ENCODE peak calls at places on chromosomes 2 and 18, in six cellular contexts. U, G, R, F, K and I are unnamed samples.

GRCh38 chr2:234544659-234545611 is 48.1 kb upstream of the ARL4C start:
- DNase-seq in U (peak), G (peak), R (peak), F (peak), K (peak), I (peak)

GRCh38 chr2:217568289-217568985 is 434.4 kb downstream of the TNS1 start:
- DNase-seq in U (no peak), G (no peak), R (no peak), F (no peak), K (no peak), I (no peak)

GRCh38 chr2:238658820-238659219 is 189.1 kb upstream of the TWIST2 start:
- DNase-seq in U (no peak), G (no peak), R (no peak), F (no peak), K (no peak), I (no peak)

GRCh38 chr2:68931799-68932198 is 20.9 kb downstream of the GKN2 start:
- DNase-seq in U (no peak), G (no peak), R (no peak), F (no peak), K (no peak), I (no peak)

GRCh38 chr18:23354625-23355024 is 98.5 kb upstream of the RIOK3 start:
- DNase-seq in U (peak), G (no peak), R (no peak), F (no peak), K (peak), I (no peak)

GRCh38 chr2:233075141-233075965 is 15.2 kb downstream of the INPP5D start:
- DNase-seq in U (peak), G (no peak), R (no peak), F (no peak), K (no peak), I (no peak)

GRCh38 chr2:153388246-153388645 is 90.3 kb downstream of the RPRM start:
- DNase-seq in U (no peak), G (no peak), R (no peak), F (no peak), K (no peak), I (no peak)

GRCh38 chr2:40282428-40282827 is 169.5 kb downstream of the SLC8A1 start:
- DNase-seq in U (no peak), G (no peak), R (no peak), F (no peak), K (no peak), I (no peak)

GRCh38 chr2:24046599-24046929 is 627 bp downstream of the WDCP start:
- DNase-seq in U (no peak), G (no peak), R (no peak), F (no peak), K (no peak), I (no peak)
- H3K27ac ChIP-seq in U (peak), G (no peak), R (peak), F (peak), K (peak), I (peak)

DNA sequence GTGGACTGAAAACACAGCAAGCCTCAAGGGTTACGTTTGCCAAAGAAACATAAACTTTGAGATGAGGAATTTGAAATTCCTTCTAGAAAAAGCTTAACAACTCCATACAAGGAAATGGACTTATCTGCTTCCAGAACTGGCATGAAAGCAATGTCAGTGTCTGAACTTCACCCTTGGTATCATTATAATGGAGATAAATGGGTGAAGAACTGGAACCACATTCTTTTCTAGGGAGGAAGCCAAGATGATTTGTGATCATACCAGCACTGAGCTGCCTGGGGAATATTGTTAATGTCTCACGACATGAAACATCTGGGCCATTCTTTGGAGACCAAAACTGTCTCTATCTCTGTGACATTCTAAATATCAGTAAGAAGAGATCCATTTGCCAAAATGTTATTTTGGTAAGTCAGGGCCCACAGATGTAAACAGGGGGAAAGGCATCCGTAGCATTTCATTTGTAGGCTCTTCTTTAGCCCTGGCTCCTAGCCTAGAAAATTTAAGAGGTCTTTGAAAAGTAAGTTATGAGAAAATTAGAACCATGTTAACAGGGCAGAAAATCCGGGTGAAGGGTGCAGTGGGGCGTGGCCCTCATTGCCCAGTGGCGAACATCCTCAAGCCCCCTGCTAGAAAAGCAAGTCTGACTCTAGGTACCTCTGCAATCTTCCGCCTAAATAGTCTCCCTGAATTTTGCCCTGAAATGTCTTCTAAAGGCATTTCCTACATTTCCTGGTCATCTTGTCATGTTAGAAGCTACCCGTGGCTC is 295.3 kb upstream of the EPAS1 start:
- DNase-seq in U (peak), G (no peak), R (no peak), F (no peak), K (no peak), I (no peak)
- TF ChIP-seq REST in U (no peak), G (no peak), R (no peak), F (no peak), K (no peak), I (no peak)

DNA sequence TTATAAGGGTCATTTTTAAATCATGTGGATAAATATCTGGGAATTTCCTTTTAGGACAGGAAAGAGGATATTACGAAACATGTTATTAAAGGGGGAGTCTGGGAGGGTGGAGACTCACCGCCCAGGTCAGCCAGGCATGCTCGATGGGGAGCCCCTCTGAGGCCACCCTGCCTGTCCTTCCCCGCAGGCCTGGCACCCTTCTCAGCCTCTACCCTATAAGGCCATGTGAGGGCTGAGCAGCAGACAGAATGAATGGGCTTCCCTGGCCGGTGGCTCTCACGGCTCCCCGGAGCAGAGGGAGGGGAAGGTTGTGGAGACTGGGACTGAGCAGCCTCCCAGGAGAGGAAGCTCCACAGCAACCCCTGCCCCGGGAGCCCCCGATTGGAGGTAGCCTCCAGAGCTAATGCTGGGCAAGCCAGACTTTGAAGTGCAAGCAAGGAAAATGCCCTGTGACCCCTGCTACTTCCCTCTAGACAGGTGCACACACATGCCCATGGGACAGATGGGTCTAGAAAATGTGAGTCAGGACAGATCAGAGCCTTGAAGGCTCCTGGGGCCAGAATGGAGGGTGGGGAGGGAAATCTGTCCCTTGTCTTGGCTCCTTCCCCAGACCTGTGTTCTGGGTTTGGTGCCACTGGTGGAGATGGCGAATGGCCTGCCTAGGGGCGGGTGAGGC is 13.2 kb upstream of the ARMC9 start:
- DNase-seq in U (no peak), G (no peak), R (no peak), F (no peak), K (no peak), I (no peak)
- H3K27ac ChIP-seq in U (no peak), G (no peak), R (no peak), F (no peak), K (no peak), I (no peak)

DNA sequence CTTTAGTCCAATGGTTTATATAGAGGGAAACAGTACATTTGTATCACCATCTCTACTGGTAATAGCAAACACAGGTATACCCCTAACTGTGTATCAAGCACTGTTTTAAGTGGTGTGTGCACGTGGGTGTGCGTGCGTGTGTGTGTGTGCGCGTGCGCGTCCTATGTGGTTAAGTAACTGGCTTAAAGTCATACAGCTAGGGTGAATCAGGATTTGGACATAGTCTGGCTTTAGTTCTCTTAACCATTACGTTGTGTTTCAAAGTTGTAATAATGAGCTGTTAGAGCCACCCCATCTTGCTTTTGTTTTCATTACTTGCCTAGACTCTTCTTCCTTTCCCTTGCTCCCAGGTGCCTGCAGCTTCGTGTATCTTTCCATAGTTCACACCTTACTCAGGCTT is 2.1 kb downstream of the HADHB start:
- DNase-seq in U (no peak), G (no peak), R (no peak), F (peak), K (peak), I (peak)
- TF ChIP-seq REST in U (no peak), G (no peak), R (no peak), F (no peak), K (peak), I (peak)

DNA sequence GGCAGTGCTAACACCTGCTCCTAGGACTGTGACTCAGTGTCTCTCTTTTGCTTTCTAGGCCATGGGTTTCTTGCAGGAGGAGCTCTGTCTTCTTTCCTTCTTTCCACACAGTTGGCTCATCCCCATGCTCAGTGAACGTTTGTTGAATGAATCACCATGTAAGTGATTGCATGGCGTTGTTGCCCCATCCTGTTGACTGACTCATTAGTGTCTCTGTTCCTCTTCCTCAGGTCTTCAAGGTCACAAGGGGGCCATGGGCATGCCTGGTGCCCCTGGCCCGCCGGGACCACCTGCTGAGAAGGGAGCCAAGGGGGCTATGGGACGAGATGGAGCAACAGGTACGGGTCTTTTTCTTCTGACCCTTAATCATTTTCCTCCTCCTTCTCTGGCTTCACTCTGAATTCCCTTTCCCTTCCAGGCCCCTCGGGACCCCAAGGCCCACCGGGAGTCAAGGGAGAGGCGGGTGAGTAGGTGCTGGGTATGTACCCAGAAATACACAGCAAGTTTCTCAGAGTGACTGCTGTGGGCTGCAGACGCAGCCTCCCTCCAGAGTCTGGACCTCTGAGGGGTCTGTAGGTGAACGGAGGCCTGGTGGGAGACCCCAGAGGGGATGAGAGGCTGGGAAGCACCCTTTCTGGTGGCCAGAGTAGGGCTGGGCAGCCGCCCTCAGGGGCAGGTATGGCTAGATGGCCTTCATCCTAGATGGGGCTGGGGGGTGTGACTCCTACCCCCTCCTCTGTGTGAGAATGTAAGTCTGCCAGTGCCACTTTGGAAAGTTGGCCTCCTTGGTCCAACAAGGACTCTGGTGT is 32.3 kb downstream of the MARCO start:
- DNase-seq in U (no peak), G (no peak), R (no peak), F (peak), K (no peak), I (peak)
- H3K27ac ChIP-seq in U (no peak), G (no peak), R (no peak), F (peak), K (no peak), I (peak)

GRCh38 chr2:65227035-65227470 is 578 bp upstream of the ACTR2 start:
- DNase-seq in U (peak), G (peak), R (no peak), F (peak), K (peak), I (peak)
- TF ChIP-seq REST in U (no peak), G (no peak), R (no peak), F (no peak), K (no peak), I (peak)

GRCh38 chr2:37623971-37624897 is 47.2 kb downstream of the CDC42EP3 start:
- DNase-seq in U (no peak), G (no peak), R (no peak), F (no peak), K (no peak), I (no peak)

GRCh38 chr2:37622434-37623202 is 48.8 kb downstream of the CDC42EP3 start:
- DNase-seq in U (no peak), G (no peak), R (no peak), F (no peak), K (no peak), I (no peak)

GRCh38 chr2:37621199-37621598 is 50.2 kb downstream of the CDC42EP3 start:
- DNase-seq in U (no peak), G (no peak), R (no peak), F (no peak), K (no peak), I (no peak)

GRCh38 chr2:37625156-37625555 is 46.3 kb downstream of the CDC42EP3 start:
- DNase-seq in U (no peak), G (no peak), R (no peak), F (no peak), K (no peak), I (no peak)

DNA sequence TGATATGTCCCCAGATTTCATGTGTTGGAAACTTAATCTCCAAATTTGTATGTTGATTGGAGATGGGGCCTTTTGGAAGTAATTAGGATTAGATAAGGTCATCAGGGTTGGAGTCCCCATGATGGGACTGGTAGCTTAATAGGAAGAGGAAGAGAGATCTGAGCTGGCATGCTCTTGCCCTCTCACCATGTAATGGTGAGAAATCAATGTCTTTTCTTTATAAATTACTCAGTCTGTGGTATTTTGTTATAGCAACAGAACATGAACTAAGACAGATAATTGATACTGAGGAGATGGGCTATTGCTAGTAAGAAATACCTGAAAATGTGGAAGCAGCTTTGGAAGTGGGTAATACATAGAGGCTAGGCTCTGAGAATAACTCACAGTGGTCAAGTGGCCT is 48.0 kb downstream of the CDC42EP3 start:
- DNase-seq in U (no peak), G (no peak), R (no peak), F (no peak), K (no peak), I (no peak)
- H3K27ac ChIP-seq in U (no peak), G (no peak), R (no peak), F (no peak), K (no peak), I (no peak)